ENCODE peak calls at places on chromosome 17, in four cellular contexts. One of them, this sample, is unnamed.

GRCh38 chr17:49061524-49061943 is 64.3 kb downstream of the IGF2BP1 start:
- DNase-seq in NCI-H446: no peak
- DNase-seq in kidney: no peak
- DNase-seq in stimulated activated CD4-positive, alpha-beta T cell treated with anti-CD3 and anti-CD28 coated beads, Interleukin-1b, Interleukin-23, amount 100 ng/mL, for 24 hours: no peak
- DNase-seq in this sample: no peak

GRCh38 chr17:60740584-60740983 is 62.9 kb downstream of the BCAS3 start:
- DNase-seq in NCI-H446: no peak
- DNase-seq in kidney: no peak
- DNase-seq in stimulated activated CD4-positive, alpha-beta T cell treated with anti-CD3 and anti-CD28 coated beads, Interleukin-1b, Interleukin-23, amount 100 ng/mL, for 24 hours: no peak
- DNase-seq in this sample: no peak

GRCh38 chr17:59620518-59621259 is 994 bp downstream of the CLTC start:
- DNase-seq in NCI-H446: peak; percentile 28
- DNase-seq in kidney: peak; percentile 62
- DNase-seq in stimulated activated CD4-positive, alpha-beta T cell treated with anti-CD3 and anti-CD28 coated beads, Interleukin-1b, Interleukin-23, amount 100 ng/mL, for 24 hours: peak; percentile 30
- DNase-seq in this sample: peak; percentile 15

GRCh38 chr17:74276051-74276476 is 2.0 kb downstream of the DNAI2 start:
- DNase-seq in NCI-H446: no peak
- DNase-seq in kidney: no peak
- DNase-seq in stimulated activated CD4-positive, alpha-beta T cell treated with anti-CD3 and anti-CD28 coated beads, Interleukin-1b, Interleukin-23, amount 100 ng/mL, for 24 hours: no peak
- DNase-seq in this sample: no peak

GRCh38 chr17:44914148-44914547 is 1.2 kb downstream of the GFAP start:
- DNase-seq in NCI-H446: no peak
- DNase-seq in kidney: no peak
- DNase-seq in stimulated activated CD4-positive, alpha-beta T cell treated with anti-CD3 and anti-CD28 coated beads, Interleukin-1b, Interleukin-23, amount 100 ng/mL, for 24 hours: no peak
- DNase-seq in this sample: no peak

GRCh38 chr17:50055426-50056216 is at the start of gene ITGA3:
- DNase-seq in NCI-H446: peak; percentile 16
- DNase-seq in kidney: peak; percentile 95
- DNase-seq in stimulated activated CD4-positive, alpha-beta T cell treated with anti-CD3 and anti-CD28 coated beads, Interleukin-1b, Interleukin-23, amount 100 ng/mL, for 24 hours: peak; percentile 36
- DNase-seq in this sample: peak; percentile 36

GRCh38 chr17:561118-561517 is 153.5 kb downstream of the VPS53 start:
- DNase-seq in NCI-H446: no peak
- DNase-seq in kidney: no peak
- DNase-seq in stimulated activated CD4-positive, alpha-beta T cell treated with anti-CD3 and anti-CD28 coated beads, Interleukin-1b, Interleukin-23, amount 100 ng/mL, for 24 hours: no peak
- DNase-seq in this sample: no peak

GRCh38 chr17:15891348-15891747 is 53.6 kb upstream of the ADORA2B start:
- DNase-seq in NCI-H446: no peak
- DNase-seq in kidney: no peak
- DNase-seq in stimulated activated CD4-positive, alpha-beta T cell treated with anti-CD3 and anti-CD28 coated beads, Interleukin-1b, Interleukin-23, amount 100 ng/mL, for 24 hours: no peak
- DNase-seq in this sample: no peak

GRCh38 chr17:2222901-2223616 is 80.5 kb downstream of the SMG6 start:
- DNase-seq in NCI-H446: peak; percentile 5
- DNase-seq in kidney: no peak
- DNase-seq in stimulated activated CD4-positive, alpha-beta T cell treated with anti-CD3 and anti-CD28 coated beads, Interleukin-1b, Interleukin-23, amount 100 ng/mL, for 24 hours: no peak
- DNase-seq in this sample: no peak

GRCh38 chr17:72158895-72159885 is 38.4 kb downstream of the SOX9 start:
- DNase-seq in NCI-H446: peak; percentile 96
- DNase-seq in kidney: no peak
- DNase-seq in stimulated activated CD4-positive, alpha-beta T cell treated with anti-CD3 and anti-CD28 coated beads, Interleukin-1b, Interleukin-23, amount 100 ng/mL, for 24 hours: no peak
- DNase-seq in this sample: peak; percentile 99

GRCh38 chr17:47205419-47205963 is 3.7 kb upstream of the MYL4 start:
- DNase-seq in NCI-H446: no peak
- DNase-seq in kidney: peak; percentile 90
- DNase-seq in stimulated activated CD4-positive, alpha-beta T cell treated with anti-CD3 and anti-CD28 coated beads, Interleukin-1b, Interleukin-23, amount 100 ng/mL, for 24 hours: peak; percentile 47
- DNase-seq in this sample: no peak

GRCh38 chr17:225551-225950 is 44.1 kb upstream of the DOC2B start:
- DNase-seq in NCI-H446: no peak
- DNase-seq in kidney: peak; percentile 38
- DNase-seq in stimulated activated CD4-positive, alpha-beta T cell treated with anti-CD3 and anti-CD28 coated beads, Interleukin-1b, Interleukin-23, amount 100 ng/mL, for 24 hours: no peak
- DNase-seq in this sample: no peak

GRCh38 chr17:55774834-55775233 is 24.0 kb downstream of the PCTP start:
- DNase-seq in NCI-H446: no peak
- DNase-seq in kidney: no peak
- DNase-seq in stimulated activated CD4-positive, alpha-beta T cell treated with anti-CD3 and anti-CD28 coated beads, Interleukin-1b, Interleukin-23, amount 100 ng/mL, for 24 hours: no peak
- DNase-seq in this sample: no peak

GRCh38 chr17:7380855-7381683 is at the start of gene TNK1:
- DNase-seq in NCI-H446: no peak
- DNase-seq in kidney: peak; percentile 88
- DNase-seq in stimulated activated CD4-positive, alpha-beta T cell treated with anti-CD3 and anti-CD28 coated beads, Interleukin-1b, Interleukin-23, amount 100 ng/mL, for 24 hours: no peak
- DNase-seq in this sample: no peak

GRCh38 chr17:27756467-27757371 is 43.6 kb downstream of the NOS2 start:
- DNase-seq in NCI-H446: peak; percentile 55
- DNase-seq in kidney: peak; percentile 25
- DNase-seq in stimulated activated CD4-positive, alpha-beta T cell treated with anti-CD3 and anti-CD28 coated beads, Interleukin-1b, Interleukin-23, amount 100 ng/mL, for 24 hours: peak; percentile 50
- DNase-seq in this sample: no peak

GRCh38 chr17:12193336-12193735 is 172.7 kb downstream of the MAP2K4 start:
- DNase-seq in NCI-H446: no peak
- DNase-seq in kidney: no peak
- DNase-seq in stimulated activated CD4-positive, alpha-beta T cell treated with anti-CD3 and anti-CD28 coated beads, Interleukin-1b, Interleukin-23, amount 100 ng/mL, for 24 hours: no peak
- DNase-seq in this sample: no peak

GRCh38 chr17:82495844-82496528 is 23.5 kb upstream of the FOXK2 start:
- DNase-seq in NCI-H446: no peak
- DNase-seq in kidney: no peak
- DNase-seq in stimulated activated CD4-positive, alpha-beta T cell treated with anti-CD3 and anti-CD28 coated beads, Interleukin-1b, Interleukin-23, amount 100 ng/mL, for 24 hours: no peak
- DNase-seq in this sample: no peak

GRCh38 chr17:74190154-74190553 is 13.3 kb upstream of the RPL38 start:
- DNase-seq in NCI-H446: peak; percentile 61
- DNase-seq in kidney: peak; percentile 1
- DNase-seq in stimulated activated CD4-positive, alpha-beta T cell treated with anti-CD3 and anti-CD28 coated beads, Interleukin-1b, Interleukin-23, amount 100 ng/mL, for 24 hours: no peak
- DNase-seq in this sample: peak; percentile 60

GRCh38 chr17:50268632-50269287 is 5.5 kb upstream of the TMEM92 start:
- DNase-seq in NCI-H446: no peak
- DNase-seq in kidney: peak; percentile 19
- DNase-seq in stimulated activated CD4-positive, alpha-beta T cell treated with anti-CD3 and anti-CD28 coated beads, Interleukin-1b, Interleukin-23, amount 100 ng/mL, for 24 hours: no peak
- DNase-seq in this sample: no peak

GRCh38 chr17:14052886-14053615 is 16.3 kb upstream of the COX10 start:
- DNase-seq in NCI-H446: no peak
- DNase-seq in kidney: no peak
- DNase-seq in stimulated activated CD4-positive, alpha-beta T cell treated with anti-CD3 and anti-CD28 coated beads, Interleukin-1b, Interleukin-23, amount 100 ng/mL, for 24 hours: no peak
- DNase-seq in this sample: no peak

GRCh38 chr17:45035848-45036247 is 15.6 kb downstream of the DCAKD start:
- DNase-seq in NCI-H446: no peak
- DNase-seq in kidney: no peak
- DNase-seq in stimulated activated CD4-positive, alpha-beta T cell treated with anti-CD3 and anti-CD28 coated beads, Interleukin-1b, Interleukin-23, amount 100 ng/mL, for 24 hours: no peak
- DNase-seq in this sample: no peak

GRCh38 chr17:57627591-57627990 is 117.5 kb downstream of the CCDC182 start:
- DNase-seq in NCI-H446: no peak
- DNase-seq in kidney: no peak
- DNase-seq in stimulated activated CD4-positive, alpha-beta T cell treated with anti-CD3 and anti-CD28 coated beads, Interleukin-1b, Interleukin-23, amount 100 ng/mL, for 24 hours: no peak
- DNase-seq in this sample: no peak

GRCh38 chr17:76121932-76122383 is 18.4 kb upstream of the EXOC7 start:
- DNase-seq in NCI-H446: no peak
- DNase-seq in kidney: no peak
- DNase-seq in stimulated activated CD4-positive, alpha-beta T cell treated with anti-CD3 and anti-CD28 coated beads, Interleukin-1b, Interleukin-23, amount 100 ng/mL, for 24 hours: no peak
- DNase-seq in this sample: no peak